ENCODE peak calls at places on chromosome 6, in four cellular contexts. One of them, this sample, is unnamed.

GRCh38 chr6:167153523-167153959 is 4.2 kb downstream of the GPR31 start:
- DNase-seq in kidney epithelial cell: no peak
- DNase-seq in fibroblast of mammary gland: peak; percentile 25
- DNase-seq in heart left ventricle: no peak
- DNase-seq in this sample: no peak

GRCh38 chr6:140300331-140300730 is 925.9 kb upstream of the CITED2 start:
- DNase-seq in fibroblast of mammary gland: no peak
- DNase-seq in heart left ventricle: no peak
- DNase-seq in kidney epithelial cell: no peak
- DNase-seq in this sample: no peak

GRCh38 chr6:95923518-95923917 is 92.3 kb upstream of the FUT9 start:
- DNase-seq in fibroblast of mammary gland: peak; percentile 0
- DNase-seq in kidney epithelial cell: no peak
- DNase-seq in heart left ventricle: no peak
- DNase-seq in this sample: no peak

GRCh38 chr6:107102414-107102805 is 12.9 kb downstream of the BEND3 start:
- DNase-seq in kidney epithelial cell: no peak
- DNase-seq in heart left ventricle: no peak
- DNase-seq in fibroblast of mammary gland: no peak
- DNase-seq in this sample: no peak

GRCh38 chr6:46325561-46326525 is 155.1 kb upstream of the ENPP5 start:
- DNase-seq in kidney epithelial cell: peak; percentile 34
- DNase-seq in heart left ventricle: no peak
- DNase-seq in fibroblast of mammary gland: peak; percentile 91
- DNase-seq in this sample: no peak

GRCh38 chr6:71444222-71444621 is 155.6 kb downstream of the OGFRL1 start:
- DNase-seq in heart left ventricle: no peak
- DNase-seq in kidney epithelial cell: no peak
- DNase-seq in fibroblast of mammary gland: no peak
- DNase-seq in this sample: no peak

GRCh38 chr6:18439581-18439980 is 52.4 kb downstream of the RNF144B start:
- DNase-seq in kidney epithelial cell: no peak
- DNase-seq in fibroblast of mammary gland: no peak
- DNase-seq in heart left ventricle: no peak
- DNase-seq in this sample: no peak

GRCh38 chr6:26272171-26272631 is 92.8 kb upstream of the BTN3A2 start:
- DNase-seq in heart left ventricle: no peak
- DNase-seq in fibroblast of mammary gland: no peak
- DNase-seq in kidney epithelial cell: no peak
- DNase-seq in this sample: no peak

GRCh38 chr6:37635319-37635718 is 62.4 kb downstream of the MDGA1 start:
- DNase-seq in kidney epithelial cell: no peak
- DNase-seq in heart left ventricle: no peak
- DNase-seq in fibroblast of mammary gland: no peak
- DNase-seq in this sample: no peak

GRCh38 chr6:63713332-63713731 is 77.7 kb downstream of the PHF3 start:
- DNase-seq in heart left ventricle: no peak
- DNase-seq in kidney epithelial cell: no peak
- DNase-seq in fibroblast of mammary gland: no peak
- DNase-seq in this sample: no peak

GRCh38 chr6:146498309-146498708 is 45.3 kb upstream of the RAB32 start:
- DNase-seq in kidney epithelial cell: no peak
- DNase-seq in heart left ventricle: no peak
- DNase-seq in fibroblast of mammary gland: no peak
- DNase-seq in this sample: no peak

GRCh38 chr6:72552938-72553337 is 68.9 kb upstream of the KCNQ5 start:
- DNase-seq in heart left ventricle: no peak
- DNase-seq in kidney epithelial cell: no peak
- DNase-seq in fibroblast of mammary gland: peak; percentile 24
- DNase-seq in this sample: no peak

GRCh38 chr6:37993596-37993995 is 174.1 kb downstream of the ZFAND3 start:
- DNase-seq in heart left ventricle: no peak
- DNase-seq in kidney epithelial cell: no peak
- DNase-seq in fibroblast of mammary gland: no peak
- DNase-seq in this sample: no peak

GRCh38 chr6:98775205-98775604 is 59.2 kb upstream of the POU3F2 start:
- DNase-seq in kidney epithelial cell: no peak
- DNase-seq in fibroblast of mammary gland: no peak
- DNase-seq in heart left ventricle: no peak
- DNase-seq in this sample: no peak

GRCh38 chr6:42744351-42744890 is 1.5 kb downstream of the TBCC start:
- DNase-seq in heart left ventricle: no peak
- DNase-seq in fibroblast of mammary gland: no peak
- DNase-seq in kidney epithelial cell: no peak
- DNase-seq in this sample: no peak

GRCh38 chr6:32369678-32370077 is 2.0 kb downstream of the TSBP1 start:
- DNase-seq in heart left ventricle: no peak
- DNase-seq in kidney epithelial cell: peak; percentile 75
- DNase-seq in fibroblast of mammary gland: peak; percentile 99
- DNase-seq in this sample: peak; percentile 50

GRCh38 chr6:52647199-52647598 is 23.7 kb upstream of the TMEM14A start:
- DNase-seq in fibroblast of mammary gland: peak; percentile 68
- DNase-seq in heart left ventricle: no peak
- DNase-seq in kidney epithelial cell: no peak
- DNase-seq in this sample: no peak

GRCh38 chr6:25050356-25050755 is 114.6 kb upstream of the RIPOR2 start:
- DNase-seq in heart left ventricle: no peak
- DNase-seq in fibroblast of mammary gland: peak; percentile 86
- DNase-seq in kidney epithelial cell: peak; percentile 25
- DNase-seq in this sample: peak; percentile 63

GRCh38 chr6:16163535-16164300 is 34.8 kb downstream of the MYLIP start:
- DNase-seq in kidney epithelial cell: no peak
- DNase-seq in fibroblast of mammary gland: peak; percentile 8
- DNase-seq in heart left ventricle: no peak
- DNase-seq in this sample: no peak

DNA sequence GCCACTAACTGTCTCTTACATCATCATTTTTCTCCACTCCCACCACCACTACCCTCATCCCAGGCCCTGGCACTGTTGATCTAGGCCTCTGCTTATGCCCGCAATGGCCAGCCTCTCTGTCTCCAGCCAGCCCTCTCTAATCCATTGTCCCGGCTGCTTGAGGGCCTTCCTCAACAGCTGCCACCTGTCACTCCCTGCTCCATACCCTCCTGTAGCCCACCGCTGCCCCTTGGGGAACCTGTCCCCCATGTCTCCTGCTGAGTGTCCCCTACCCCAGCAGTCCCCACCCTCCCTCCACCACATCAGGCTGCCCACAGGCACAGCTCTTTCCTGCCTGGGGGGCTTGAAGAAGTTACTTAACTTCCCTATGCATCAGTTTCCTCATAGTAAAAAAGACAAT is 13.4 kb downstream of the TEAD3 start:
- DNase-seq in kidney epithelial cell: no peak
- DNase-seq in heart left ventricle: no peak
- DNase-seq in fibroblast of mammary gland: no peak
- DNase-seq in this sample: no peak
- H3K4me3 ChIP-seq in kidney epithelial cell: no peak overlapping the region
- H3K4me3 ChIP-seq in heart left ventricle: no peak overlapping the region
- H3K4me3 ChIP-seq in fibroblast of mammary gland: no peak overlapping the region
- H3K4me3 ChIP-seq in this sample: no peak overlapping the region

GRCh38 chr6:153856929-153857376 is 182.1 kb upstream of the OPRM1 start:
- DNase-seq in heart left ventricle: no peak
- DNase-seq in fibroblast of mammary gland: no peak
- DNase-seq in kidney epithelial cell: no peak
- DNase-seq in this sample: no peak
- H3K4me3 ChIP-seq in heart left ventricle: no peak overlapping the region
- H3K4me3 ChIP-seq in fibroblast of mammary gland: no peak overlapping the region
- H3K4me3 ChIP-seq in kidney epithelial cell: no peak overlapping the region
- H3K4me3 ChIP-seq in this sample: no peak overlapping the region

DNA sequence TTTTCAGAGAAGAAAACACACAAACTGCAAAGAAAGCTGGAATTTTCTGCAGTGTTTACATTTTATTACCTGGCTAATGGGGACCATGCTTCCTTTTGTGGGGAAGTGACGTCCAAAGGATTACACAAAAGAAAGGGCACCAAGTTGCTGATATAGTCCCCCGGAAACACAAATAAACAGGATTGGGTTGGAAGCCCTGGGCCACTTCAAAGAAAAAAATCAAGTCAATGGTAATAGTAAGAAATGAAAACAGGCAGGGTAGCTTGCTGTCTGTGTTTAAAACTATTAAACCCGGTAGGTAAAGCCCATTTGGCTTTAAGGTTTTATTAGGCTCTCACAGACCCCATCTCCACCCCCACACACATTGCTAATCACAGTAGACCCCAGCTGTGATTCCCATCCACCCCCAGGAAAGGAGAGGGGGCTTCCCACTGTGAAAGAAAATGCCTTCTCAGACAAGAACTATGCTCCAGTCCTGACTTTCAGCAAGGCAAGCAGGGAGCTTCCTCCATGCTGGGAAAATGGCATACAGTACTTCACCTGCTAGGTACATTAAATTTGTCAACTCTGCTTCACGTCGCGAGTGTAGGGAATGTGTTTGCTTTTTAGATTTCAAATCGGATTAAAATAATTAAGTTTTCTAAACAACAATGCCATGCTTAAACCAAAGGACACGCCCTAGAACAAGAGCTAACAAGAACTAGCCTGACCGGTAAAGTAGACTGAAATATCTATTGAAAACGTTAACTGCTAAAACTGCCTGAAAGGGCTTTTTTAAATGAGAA is 1.1 kb downstream of the PERP start:
- DNase-seq in kidney epithelial cell: no peak
- DNase-seq in heart left ventricle: no peak
- DNase-seq in fibroblast of mammary gland: no peak
- DNase-seq in this sample: no peak
- H3K4me3 ChIP-seq in kidney epithelial cell: peak overlapping the region; percentile 91
- H3K4me3 ChIP-seq in heart left ventricle: peak overlapping the region; percentile 69
- H3K4me3 ChIP-seq in fibroblast of mammary gland: peak overlapping the region; percentile 70
- H3K4me3 ChIP-seq in this sample: peak overlapping the region; percentile 67

DNA sequence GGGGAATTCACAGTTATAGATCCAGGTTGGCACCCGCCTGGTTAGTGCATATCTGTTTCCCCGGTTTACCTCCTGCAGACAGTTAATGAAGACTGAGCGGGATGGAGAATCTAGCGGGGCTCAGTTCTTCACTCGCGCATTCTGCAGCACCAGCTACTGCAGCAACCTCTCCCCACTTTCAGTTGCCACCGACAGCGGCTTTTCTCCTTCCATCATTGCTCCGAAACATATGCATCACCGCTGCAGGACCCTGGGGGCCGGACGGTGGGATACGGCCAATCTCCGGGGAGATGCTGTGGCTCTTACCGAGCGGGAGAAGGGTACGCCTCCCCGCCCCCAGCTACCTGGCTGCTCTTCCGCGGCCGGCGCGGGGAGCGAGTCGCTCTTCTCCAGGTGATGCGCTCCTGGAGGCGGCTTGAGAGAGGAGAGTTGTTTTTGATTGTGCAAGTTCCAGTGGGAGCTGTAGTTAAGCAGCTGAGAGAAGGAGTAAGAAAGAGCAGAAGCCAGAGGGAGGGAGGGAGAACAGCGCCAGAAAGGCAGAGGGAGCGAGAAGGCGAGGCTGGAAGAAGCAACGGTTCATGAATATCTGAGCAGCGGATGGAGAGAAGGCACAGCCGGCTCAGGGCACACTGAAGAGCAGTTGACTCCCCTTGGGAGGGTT is at the start of gene SGK1:
- DNase-seq in heart left ventricle: peak; percentile 36
- DNase-seq in fibroblast of mammary gland: peak; percentile 48
- DNase-seq in kidney epithelial cell: no peak
- DNase-seq in this sample: no peak
- H3K4me3 ChIP-seq in heart left ventricle: peak within 1 kb of the TSS; percentile 69
- H3K4me3 ChIP-seq in fibroblast of mammary gland: peak within 1 kb of the TSS; percentile 56
- H3K4me3 ChIP-seq in kidney epithelial cell: peak within 1 kb of the TSS; percentile 34
- H3K4me3 ChIP-seq in this sample: peak within 1 kb of the TSS; percentile 69

GRCh38 chr6:44002071-44002590 is 125.1 kb downstream of the MRPL14 start:
- DNase-seq in fibroblast of mammary gland: no peak
- DNase-seq in kidney epithelial cell: no peak
- DNase-seq in heart left ventricle: no peak
- DNase-seq in this sample: no peak

GRCh38 chr6:43999628-44000027 is 127.6 kb downstream of the MRPL14 start:
- DNase-seq in kidney epithelial cell: no peak
- DNase-seq in heart left ventricle: no peak
- DNase-seq in fibroblast of mammary gland: no peak
- DNase-seq in this sample: no peak

GRCh38 chr6:44000164-44000842 is 126.9 kb downstream of the MRPL14 start:
- DNase-seq in heart left ventricle: no peak
- DNase-seq in fibroblast of mammary gland: no peak
- DNase-seq in kidney epithelial cell: no peak
- DNase-seq in this sample: no peak

GRCh38 chr6:44002591-44003344 is 124.5 kb downstream of the MRPL14 start:
- DNase-seq in heart left ventricle: peak; percentile 58
- DNase-seq in fibroblast of mammary gland: peak; percentile 50
- DNase-seq in kidney epithelial cell: no peak
- DNase-seq in this sample: no peak

GRCh38 chr6:44001318-44001868 is 125.9 kb downstream of the MRPL14 start:
- DNase-seq in fibroblast of mammary gland: no peak
- DNase-seq in heart left ventricle: no peak
- DNase-seq in kidney epithelial cell: no peak
- DNase-seq in this sample: no peak
- H3K4me3 ChIP-seq in fibroblast of mammary gland: no peak overlapping the region
- H3K4me3 ChIP-seq in heart left ventricle: no peak overlapping the region
- H3K4me3 ChIP-seq in kidney epithelial cell: no peak overlapping the region
- H3K4me3 ChIP-seq in this sample: no peak overlapping the region

DNA sequence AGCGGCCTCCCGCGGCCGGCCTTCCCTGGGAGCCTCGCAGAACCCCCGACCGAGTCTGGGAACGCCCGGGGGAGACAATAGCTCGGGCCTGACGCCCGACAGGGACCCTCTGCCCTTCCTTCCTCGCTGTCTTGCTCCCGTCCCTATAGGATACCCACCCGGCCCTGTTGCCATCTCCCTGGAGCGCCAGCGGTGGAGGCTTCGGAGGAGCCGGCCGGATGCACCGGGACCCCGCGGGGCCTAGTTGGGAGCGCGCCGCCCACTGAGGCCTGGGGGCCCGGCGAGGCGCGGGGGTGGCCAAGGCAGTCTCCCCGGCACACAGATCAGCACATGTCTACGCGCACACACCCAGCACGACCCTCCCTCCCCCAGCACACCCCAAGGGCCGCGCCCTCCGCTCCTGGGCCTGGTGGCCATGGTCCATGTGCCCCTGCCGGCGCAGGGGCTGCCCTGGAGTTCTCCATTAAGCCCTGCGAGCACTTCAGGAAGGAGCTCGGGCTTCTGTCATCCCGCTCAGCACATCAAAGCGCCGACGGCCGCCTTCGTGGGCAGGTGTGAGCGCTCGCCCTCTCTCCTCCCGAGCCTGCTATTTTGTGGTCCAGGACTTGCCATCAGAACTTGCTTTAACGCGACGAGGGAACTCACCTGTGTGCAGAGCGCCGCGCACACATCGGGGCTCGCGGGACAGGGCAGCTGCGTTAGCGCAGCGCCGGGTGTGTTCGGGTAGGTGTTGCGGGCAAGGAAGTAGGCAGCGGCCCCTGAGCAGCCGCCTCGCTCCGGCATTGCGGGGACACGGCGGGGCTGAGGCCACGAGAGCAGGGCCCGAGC is 3.7 kb downstream of the FOXF2 start:
- DNase-seq in heart left ventricle: no peak
- DNase-seq in fibroblast of mammary gland: no peak
- DNase-seq in kidney epithelial cell: no peak
- DNase-seq in this sample: no peak
- H3K4me3 ChIP-seq in heart left ventricle: peak overlapping the region; percentile 28
- H3K4me3 ChIP-seq in fibroblast of mammary gland: no peak overlapping the region
- H3K4me3 ChIP-seq in kidney epithelial cell: no peak overlapping the region
- H3K4me3 ChIP-seq in this sample: no peak overlapping the region